ENCODE peak calls at places on chromosomes 5 and 9, in six cellular contexts. One of them, this sample, is unnamed.
A peak's percentile ranks its signal among the peaks of the same experiment; 100 is the strongest.

GRCh38 chr9:131366745-131367401 is 27.0 kb upstream of the PRRC2B start:
- DNase-seq in mammary epithelial cell: peak; percentile 41
- DNase-seq in PC-3: peak; percentile 52
- DNase-seq in coronary artery: no peak
- DNase-seq in CD4-positive, alpha-beta T cell: no peak
- DNase-seq in uterus: no peak
- DNase-seq in this sample: no peak

GRCh38 chr5:149053027-149053705 is 9.7 kb downstream of the SH3TC2 start:
- DNase-seq in mammary epithelial cell: peak; percentile 65
- DNase-seq in PC-3: peak; percentile 99
- DNase-seq in coronary artery: no peak
- DNase-seq in CD4-positive, alpha-beta T cell: no peak
- DNase-seq in uterus: no peak
- DNase-seq in this sample: no peak

GRCh38 chr5:155027993-155028629 is 14.6 kb downstream of the KIF4B start:
- DNase-seq in mammary epithelial cell: peak; percentile 20
- DNase-seq in PC-3: peak; percentile 15
- DNase-seq in coronary artery: no peak
- DNase-seq in CD4-positive, alpha-beta T cell: no peak
- DNase-seq in uterus: no peak
- DNase-seq in this sample: no peak

GRCh38 chr5:137621861-137622823 is 113.7 kb downstream of the KLHL3 start:
- DNase-seq in mammary epithelial cell: peak; percentile 83
- DNase-seq in PC-3: peak; percentile 81
- DNase-seq in coronary artery: peak; percentile 92
- DNase-seq in CD4-positive, alpha-beta T cell: no peak
- DNase-seq in uterus: no peak
- DNase-seq in this sample: peak; percentile 78

GRCh38 chr5:88727705-88728313 is 155.2 kb downstream of the MEF2C start:
- DNase-seq in mammary epithelial cell: no peak
- DNase-seq in PC-3: peak; percentile 61
- DNase-seq in coronary artery: no peak
- DNase-seq in CD4-positive, alpha-beta T cell: no peak
- DNase-seq in uterus: no peak
- DNase-seq in this sample: no peak

GRCh38 chr5:149796836-149797235 is 66.7 kb downstream of the PPARGC1B start:
- DNase-seq in mammary epithelial cell: no peak
- DNase-seq in PC-3: no peak
- DNase-seq in coronary artery: no peak
- DNase-seq in CD4-positive, alpha-beta T cell: no peak
- DNase-seq in uterus: no peak
- DNase-seq in this sample: no peak

GRCh38 chr5:178341091-178341960 is 108.7 kb upstream of the PHYKPL start:
- DNase-seq in mammary epithelial cell: no peak
- DNase-seq in PC-3: no peak
- DNase-seq in coronary artery: no peak
- DNase-seq in CD4-positive, alpha-beta T cell: no peak
- DNase-seq in uterus: no peak
- DNase-seq in this sample: no peak

GRCh38 chr5:177095088-177095669 is 8.5 kb downstream of the FGFR4 start:
- DNase-seq in mammary epithelial cell: no peak
- DNase-seq in PC-3: no peak
- DNase-seq in coronary artery: peak; percentile 69
- DNase-seq in CD4-positive, alpha-beta T cell: no peak
- DNase-seq in uterus: no peak
- DNase-seq in this sample: no peak

GRCh38 chr9:93731963-93732362 is 155.6 kb downstream of the PHF2 start:
- DNase-seq in mammary epithelial cell: no peak
- DNase-seq in PC-3: no peak
- DNase-seq in coronary artery: no peak
- DNase-seq in CD4-positive, alpha-beta T cell: no peak
- DNase-seq in uterus: no peak
- DNase-seq in this sample: no peak

GRCh38 chr5:6714221-6715041 is 1.2 kb downstream of the TENT4A start:
- DNase-seq in mammary epithelial cell: no peak
- DNase-seq in PC-3: peak; percentile 55
- DNase-seq in coronary artery: no peak
- DNase-seq in CD4-positive, alpha-beta T cell: no peak
- DNase-seq in uterus: no peak
- DNase-seq in this sample: no peak

GRCh38 chr9:96014078-96014477 is 138.6 kb downstream of the ERCC6L2 start:
- DNase-seq in mammary epithelial cell: no peak
- DNase-seq in PC-3: no peak
- DNase-seq in coronary artery: no peak
- DNase-seq in CD4-positive, alpha-beta T cell: peak; percentile 28
- DNase-seq in uterus: no peak
- DNase-seq in this sample: no peak

GRCh38 chr5:7811715-7812114 is 39.2 kb downstream of the CFAP90 start:
- DNase-seq in mammary epithelial cell: no peak
- DNase-seq in PC-3: no peak
- DNase-seq in coronary artery: no peak
- DNase-seq in CD4-positive, alpha-beta T cell: no peak
- DNase-seq in uterus: no peak
- DNase-seq in this sample: no peak

GRCh38 chr5:113150221-113150620 is 173.6 kb downstream of the DCP2 start:
- DNase-seq in mammary epithelial cell: no peak
- DNase-seq in PC-3: no peak
- DNase-seq in coronary artery: no peak
- DNase-seq in CD4-positive, alpha-beta T cell: no peak
- DNase-seq in uterus: no peak
- DNase-seq in this sample: no peak

GRCh38 chr9:125492719-125493118 is 214.3 kb downstream of the MAPKAP1 start:
- DNase-seq in mammary epithelial cell: no peak
- DNase-seq in PC-3: no peak
- DNase-seq in coronary artery: no peak
- DNase-seq in CD4-positive, alpha-beta T cell: no peak
- DNase-seq in uterus: no peak
- DNase-seq in this sample: no peak

GRCh38 chr9:116154334-116154975 is 864 bp downstream of the PAPPA start:
- DNase-seq in mammary epithelial cell: no peak
- DNase-seq in PC-3: no peak
- DNase-seq in coronary artery: no peak
- DNase-seq in CD4-positive, alpha-beta T cell: no peak
- DNase-seq in uterus: peak; percentile 34
- DNase-seq in this sample: no peak

GRCh38 chr5:132156413-132156812 is 71.2 kb downstream of the P4HA2 start:
- DNase-seq in mammary epithelial cell: no peak
- DNase-seq in PC-3: no peak
- DNase-seq in coronary artery: no peak
- DNase-seq in CD4-positive, alpha-beta T cell: no peak
- DNase-seq in uterus: no peak
- DNase-seq in this sample: no peak

GRCh38 chr9:12813533-12813932 is 38.7 kb downstream of the LURAP1L start:
- DNase-seq in mammary epithelial cell: no peak
- DNase-seq in PC-3: no peak
- DNase-seq in coronary artery: no peak
- DNase-seq in CD4-positive, alpha-beta T cell: no peak
- DNase-seq in uterus: no peak
- DNase-seq in this sample: no peak

GRCh38 chr9:77714077-77714549 is 66.0 kb upstream of the GNA14 start:
- DNase-seq in mammary epithelial cell: no peak
- DNase-seq in PC-3: no peak
- DNase-seq in coronary artery: no peak
- DNase-seq in CD4-positive, alpha-beta T cell: no peak
- DNase-seq in uterus: no peak
- DNase-seq in this sample: no peak

GRCh38 chr9:113349434-113350337 is at the start of gene BSPRY:
- DNase-seq in mammary epithelial cell: no peak
- DNase-seq in PC-3: peak; percentile 60
- DNase-seq in coronary artery: no peak
- DNase-seq in CD4-positive, alpha-beta T cell: no peak
- DNase-seq in uterus: no peak
- DNase-seq in this sample: no peak

GRCh38 chr5:176413255-176413565 is 3.1 kb downstream of the CLTB start:
- DNase-seq in mammary epithelial cell: peak; percentile 78
- DNase-seq in PC-3: no peak
- DNase-seq in coronary artery: no peak
- DNase-seq in CD4-positive, alpha-beta T cell: no peak
- DNase-seq in uterus: no peak
- DNase-seq in this sample: no peak

GRCh38 chr5:54470191-54470590 is 14.7 kb downstream of the HSPB3 start:
- DNase-seq in mammary epithelial cell: no peak
- DNase-seq in PC-3: no peak
- DNase-seq in coronary artery: no peak
- DNase-seq in CD4-positive, alpha-beta T cell: no peak
- DNase-seq in uterus: no peak
- DNase-seq in this sample: no peak

GRCh38 chr5:180495292-180495691 is 1.1 kb downstream of the CNOT6 start:
- DNase-seq in mammary epithelial cell: peak; percentile 34
- DNase-seq in PC-3: no peak
- DNase-seq in coronary artery: no peak
- DNase-seq in CD4-positive, alpha-beta T cell: no peak
- DNase-seq in uterus: no peak
- DNase-seq in this sample: no peak

DNA sequence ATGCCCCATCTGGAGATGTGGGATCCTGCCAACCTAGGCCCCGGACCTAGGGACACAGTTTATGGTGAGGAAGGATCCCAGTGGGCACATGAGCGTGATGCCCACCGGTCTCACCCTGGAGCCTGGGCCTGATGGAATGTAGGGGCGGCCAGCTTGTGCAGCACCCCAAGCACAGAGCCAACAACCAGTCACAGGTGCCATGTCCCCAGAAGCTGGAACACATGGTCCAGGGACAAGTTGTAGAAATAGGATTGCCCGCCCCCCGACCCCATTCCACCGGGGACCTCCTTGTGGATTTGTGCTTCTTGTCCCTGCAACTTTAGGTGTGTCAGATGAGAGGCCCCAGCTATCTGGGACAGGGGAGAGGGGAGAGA is 48.9 kb downstream of the C9orf50 start:
- DNase-seq in mammary epithelial cell: no peak
- DNase-seq in PC-3: no peak
- DNase-seq in coronary artery: peak; percentile 70
- DNase-seq in CD4-positive, alpha-beta T cell: no peak
- DNase-seq in uterus: no peak
- DNase-seq in this sample: no peak
- H3K27ac ChIP-seq in mammary epithelial cell: no peak overlapping the region
- H3K27ac ChIP-seq in PC-3: no peak overlapping the region
- H3K27ac ChIP-seq in coronary artery: no peak overlapping the region
- H3K27ac ChIP-seq in CD4-positive, alpha-beta T cell: no peak overlapping the region
- H3K27ac ChIP-seq in uterus: no peak overlapping the region
- H3K27ac ChIP-seq in this sample: no peak overlapping the region

GRCh38 chr5:93581738-93582414 is 857 bp upstream of the NR2F1-AS1 start:
- DNase-seq in mammary epithelial cell: peak; percentile 72
- DNase-seq in PC-3: peak; percentile 54
- DNase-seq in coronary artery: no peak
- DNase-seq in CD4-positive, alpha-beta T cell: no peak
- DNase-seq in uterus: peak; percentile 67
- DNase-seq in this sample: no peak
- H3K27ac ChIP-seq in mammary epithelial cell: peak overlapping the region; percentile 38
- H3K27ac ChIP-seq in PC-3: peak overlapping the region; percentile 70
- H3K27ac ChIP-seq in coronary artery: no peak overlapping the region
- H3K27ac ChIP-seq in CD4-positive, alpha-beta T cell: no peak overlapping the region
- H3K27ac ChIP-seq in uterus: peak overlapping the region; percentile 92
- H3K27ac ChIP-seq in this sample: no peak overlapping the region

DNA sequence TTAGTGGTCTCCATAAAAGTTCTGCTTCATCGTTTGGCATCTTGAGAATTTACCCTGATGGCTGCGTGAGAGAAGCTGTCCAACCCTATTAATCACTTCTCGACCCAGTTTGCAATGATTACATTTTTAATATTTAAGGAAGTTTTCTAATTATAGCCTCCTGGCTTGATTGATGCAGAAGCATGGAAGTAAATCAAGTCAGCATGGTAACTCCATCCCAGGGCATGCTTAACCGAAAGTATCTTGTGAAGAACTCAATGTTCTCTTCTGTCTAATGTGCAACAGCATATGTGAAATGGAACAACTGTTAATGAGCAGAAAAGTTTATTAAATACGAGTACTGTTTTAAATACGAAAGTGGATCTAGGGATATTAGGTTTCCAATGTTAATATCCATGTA is 278.9 kb upstream of the CD180 start:
- DNase-seq in mammary epithelial cell: no peak
- DNase-seq in PC-3: no peak
- DNase-seq in coronary artery: no peak
- DNase-seq in CD4-positive, alpha-beta T cell: no peak
- DNase-seq in uterus: no peak
- DNase-seq in this sample: no peak
- H3K27ac ChIP-seq in mammary epithelial cell: no peak overlapping the region
- H3K27ac ChIP-seq in PC-3: no peak overlapping the region
- H3K27ac ChIP-seq in coronary artery: no peak overlapping the region
- H3K27ac ChIP-seq in CD4-positive, alpha-beta T cell: no peak overlapping the region
- H3K27ac ChIP-seq in uterus: peak overlapping the region; percentile 7
- H3K27ac ChIP-seq in this sample: no peak overlapping the region

GRCh38 chr9:114364123-114364522 is 23.7 kb downstream of the AKNA start:
- DNase-seq in mammary epithelial cell: peak; percentile 90
- DNase-seq in PC-3: peak; percentile 78
- DNase-seq in coronary artery: no peak
- DNase-seq in CD4-positive, alpha-beta T cell: no peak
- DNase-seq in uterus: no peak
- DNase-seq in this sample: peak; percentile 60
- H3K27ac ChIP-seq in mammary epithelial cell: no peak overlapping the region
- H3K27ac ChIP-seq in PC-3: peak overlapping the region; percentile 98
- H3K27ac ChIP-seq in coronary artery: no peak overlapping the region
- H3K27ac ChIP-seq in CD4-positive, alpha-beta T cell: peak overlapping the region; percentile 62
- H3K27ac ChIP-seq in uterus: peak overlapping the region; percentile 69
- H3K27ac ChIP-seq in this sample: peak overlapping the region; percentile 40

GRCh38 chr5:171521679-171522078 is 102.2 kb downstream of the FGF18 start:
- DNase-seq in mammary epithelial cell: no peak
- DNase-seq in PC-3: peak; percentile 58
- DNase-seq in coronary artery: no peak
- DNase-seq in CD4-positive, alpha-beta T cell: no peak
- DNase-seq in uterus: no peak
- DNase-seq in this sample: no peak
- H3K27ac ChIP-seq in mammary epithelial cell: peak overlapping the region; percentile 18
- H3K27ac ChIP-seq in PC-3: peak overlapping the region; percentile 69
- H3K27ac ChIP-seq in coronary artery: peak overlapping the region; percentile 11
- H3K27ac ChIP-seq in CD4-positive, alpha-beta T cell: no peak overlapping the region
- H3K27ac ChIP-seq in uterus: peak overlapping the region; percentile 74
- H3K27ac ChIP-seq in this sample: peak overlapping the region; percentile 72

GRCh38 chr9:38278457-38278856 is 114.0 kb upstream of the ALDH1B1 start:
- DNase-seq in mammary epithelial cell: no peak
- DNase-seq in PC-3: no peak
- DNase-seq in coronary artery: peak; percentile 22
- DNase-seq in CD4-positive, alpha-beta T cell: no peak
- DNase-seq in uterus: no peak
- DNase-seq in this sample: no peak
- H3K27ac ChIP-seq in mammary epithelial cell: no peak overlapping the region
- H3K27ac ChIP-seq in PC-3: no peak overlapping the region
- H3K27ac ChIP-seq in coronary artery: no peak overlapping the region
- H3K27ac ChIP-seq in CD4-positive, alpha-beta T cell: no peak overlapping the region
- H3K27ac ChIP-seq in uterus: no peak overlapping the region
- H3K27ac ChIP-seq in this sample: no peak overlapping the region

DNA sequence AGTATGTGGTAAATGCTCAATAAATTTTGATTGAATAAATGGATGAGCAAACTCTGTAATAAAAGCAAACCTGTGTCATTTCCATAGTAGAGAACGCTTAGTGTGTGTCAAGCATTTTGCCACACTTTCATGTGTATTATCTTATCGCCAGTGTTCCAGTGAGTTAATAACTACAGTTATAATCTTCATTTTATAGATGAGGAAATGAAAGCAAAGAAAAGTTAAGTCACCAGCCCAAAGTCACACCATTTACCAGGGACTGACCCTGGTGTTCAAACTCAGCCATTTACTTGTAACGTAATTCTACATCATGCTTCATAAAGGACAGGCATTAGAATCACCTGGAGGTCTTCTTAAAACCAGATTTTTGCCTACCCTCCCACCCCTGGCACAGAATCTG is 100.4 kb downstream of the PCSK5 start:
- DNase-seq in mammary epithelial cell: no peak
- DNase-seq in PC-3: no peak
- DNase-seq in coronary artery: no peak
- DNase-seq in CD4-positive, alpha-beta T cell: no peak
- DNase-seq in uterus: no peak
- DNase-seq in this sample: no peak
- H3K27ac ChIP-seq in mammary epithelial cell: no peak overlapping the region
- H3K27ac ChIP-seq in PC-3: no peak overlapping the region
- H3K27ac ChIP-seq in coronary artery: no peak overlapping the region
- H3K27ac ChIP-seq in CD4-positive, alpha-beta T cell: no peak overlapping the region
- H3K27ac ChIP-seq in uterus: no peak overlapping the region
- H3K27ac ChIP-seq in this sample: no peak overlapping the region

GRCh38 chr9:129010267-129010975 is 17.7 kb downstream of the SH3GLB2 start:
- DNase-seq in mammary epithelial cell: no peak
- DNase-seq in PC-3: no peak
- DNase-seq in coronary artery: no peak
- DNase-seq in CD4-positive, alpha-beta T cell: no peak
- DNase-seq in uterus: no peak
- DNase-seq in this sample: no peak
- H3K27ac ChIP-seq in mammary epithelial cell: no peak overlapping the region
- H3K27ac ChIP-seq in PC-3: no peak overlapping the region
- H3K27ac ChIP-seq in coronary artery: no peak overlapping the region
- H3K27ac ChIP-seq in CD4-positive, alpha-beta T cell: no peak overlapping the region
- H3K27ac ChIP-seq in uterus: no peak overlapping the region
- H3K27ac ChIP-seq in this sample: no peak overlapping the region